ENCODE peak calls at places on chromosome 22, in four cellular contexts. U, K, J and Z are unnamed samples.

GRCh38 chr22:25054943-25055511 is 102.5 kb downstream of the KIAA1671 start:
- DNase-seq in J (no peak), U (no peak), K (no peak), Z (no peak)

GRCh38 chr22:45435544-45436139 is 22.1 kb downstream of the RIBC2 start:
- DNase-seq in J (peak; percentile 95), K (no peak), U (peak; percentile 92), Z (peak; percentile 89)

GRCh38 chr22:26439559-26439958 is 10.5 kb downstream of the ASPHD2 start:
- DNase-seq in U (no peak), K (no peak), J (no peak), Z (no peak)

GRCh38 chr22:47334596-47334995 is 572.1 kb downstream of the TBC1D22A start:
- DNase-seq in U (no peak), J (no peak), K (no peak), Z (no peak)

GRCh38 chr22:20267441-20268288 is 453 bp downstream of the RTN4R start:
- DNase-seq in J (no peak), K (no peak), U (peak; percentile 27), Z (peak; percentile 54)

GRCh38 chr22:26360169-26360885 is 68.7 kb upstream of the ASPHD2 start:
- DNase-seq in K (no peak), U (peak; percentile 72), J (peak; percentile 73), Z (peak; percentile 57)

GRCh38 chr22:17243524-17243923 is 24.3 kb upstream of the ADA2 start:
- DNase-seq in J (no peak), K (no peak), U (no peak), Z (no peak)

GRCh38 chr22:23834830-23835772 is 3.7 kb downstream of the DERL3 start:
- DNase-seq in U (peak; percentile 64), K (no peak), J (peak; percentile 65), Z (peak; percentile 79)

GRCh38 chr22:20054034-20054427 is 26.0 kb upstream of the DGCR8 start:
- DNase-seq in U (no peak), J (no peak), K (no peak), Z (no peak)

GRCh38 chr22:42310301-42310981 is 40.0 kb upstream of the TCF20 start:
- DNase-seq in K (no peak), J (no peak), U (no peak), Z (no peak)

GRCh38 chr22:31346733-31347250 is 646 bp upstream of the PATZ1 start:
- DNase-seq in U (peak; percentile 63), J (peak; percentile 74), K (no peak), Z (peak; percentile 73)

GRCh38 chr22:43011079-43011478 is 3.9 kb downstream of the PACSIN2 start:
- DNase-seq in J (no peak), U (peak; percentile 57), K (no peak), Z (peak; percentile 83)

GRCh38 chr22:17130199-17130598 is 9.0 kb upstream of the TMEM121B start:
- DNase-seq in U (no peak), K (no peak), J (peak; percentile 14), Z (no peak)

GRCh38 chr22:24208012-24208749 is 26.9 kb downstream of the SUSD2 start:
- DNase-seq in K (no peak), J (peak; percentile 86), U (peak; percentile 58), Z (peak; percentile 74)

GRCh38 chr22:30947163-30947820 is 21.3 kb downstream of the MORC2 start:
- DNase-seq in J (no peak), U (no peak), K (no peak), Z (no peak)

GRCh38 chr22:46977656-46978343 is 215.3 kb downstream of the TBC1D22A start:
- DNase-seq in J (peak; percentile 33), U (peak; percentile 24), K (no peak), Z (no peak)

GRCh38 chr22:29581799-29582198 is 886 bp upstream of the NIPSNAP1 start:
- DNase-seq in J (no peak), U (peak; percentile 56), K (no peak), Z (peak; percentile 50)

GRCh38 chr22:47439643-47440265 is 677.3 kb downstream of the TBC1D22A start:
- DNase-seq in K (no peak), U (no peak), J (peak; percentile 15), Z (no peak)

GRCh38 chr22:40401532-40401931 is 31.1 kb downstream of the SGSM3 start:
- DNase-seq in U (no peak), J (no peak), K (no peak), Z (peak; percentile 42)

GRCh38 chr22:32987081-32987631 is 71.0 kb downstream of the SYN3 start:
- DNase-seq in U (no peak), K (no peak), J (no peak), Z (no peak)

GRCh38 chr22:50186181-50186731 is 543 bp downstream of the TRABD start:
- DNase-seq in J (no peak), U (no peak), K (no peak), Z (no peak)
- H3K27ac ChIP-seq in J (peak overlapping the region; percentile 75), U (peak overlapping the region; percentile 85), K (peak overlapping the region; percentile 87), Z (peak overlapping the region; percentile 77)

GRCh38 chr22:28207281-28208030 is 288.4 kb upstream of the PITPNB start:
- DNase-seq in K (no peak), J (no peak), U (no peak), Z (no peak)
- H3K27me3 ChIP-seq in K (no peaks in the 10 kb centered on the region), J (no peaks in the 10 kb centered on the region), U (no peaks in the 10 kb centered on the region), Z (no peaks in the 10 kb centered on the region)

GRCh38 chr22:35310556-35311550 is 11.2 kb downstream of the TOM1 start:
- DNase-seq in J (no peak), U (no peak), K (no peak), Z (no peak)

GRCh38 chr22:35311551-35311999 is 11.9 kb downstream of the TOM1 start:
- DNase-seq in K (no peak), J (no peak), U (no peak), Z (no peak)

GRCh38 chr22:35313311-35314121 is 13.8 kb downstream of the TOM1 start:
- DNase-seq in J (peak; percentile 67), U (peak; percentile 24), K (no peak), Z (peak; percentile 64)

GRCh38 chr22:35314161-35314942 is 14.7 kb downstream of the TOM1 start:
- DNase-seq in K (no peak), U (no peak), J (peak; percentile 64), Z (no peak)

GRCh38 chr22:35312198-35313059 is 12.7 kb downstream of the TOM1 start:
- DNase-seq in K (no peak), J (peak; percentile 52), U (no peak), Z (peak; percentile 53)
- TF ChIP-seq POLR2A in K (no peak), J (no peak), U (no peak), Z (no peak)

DNA sequence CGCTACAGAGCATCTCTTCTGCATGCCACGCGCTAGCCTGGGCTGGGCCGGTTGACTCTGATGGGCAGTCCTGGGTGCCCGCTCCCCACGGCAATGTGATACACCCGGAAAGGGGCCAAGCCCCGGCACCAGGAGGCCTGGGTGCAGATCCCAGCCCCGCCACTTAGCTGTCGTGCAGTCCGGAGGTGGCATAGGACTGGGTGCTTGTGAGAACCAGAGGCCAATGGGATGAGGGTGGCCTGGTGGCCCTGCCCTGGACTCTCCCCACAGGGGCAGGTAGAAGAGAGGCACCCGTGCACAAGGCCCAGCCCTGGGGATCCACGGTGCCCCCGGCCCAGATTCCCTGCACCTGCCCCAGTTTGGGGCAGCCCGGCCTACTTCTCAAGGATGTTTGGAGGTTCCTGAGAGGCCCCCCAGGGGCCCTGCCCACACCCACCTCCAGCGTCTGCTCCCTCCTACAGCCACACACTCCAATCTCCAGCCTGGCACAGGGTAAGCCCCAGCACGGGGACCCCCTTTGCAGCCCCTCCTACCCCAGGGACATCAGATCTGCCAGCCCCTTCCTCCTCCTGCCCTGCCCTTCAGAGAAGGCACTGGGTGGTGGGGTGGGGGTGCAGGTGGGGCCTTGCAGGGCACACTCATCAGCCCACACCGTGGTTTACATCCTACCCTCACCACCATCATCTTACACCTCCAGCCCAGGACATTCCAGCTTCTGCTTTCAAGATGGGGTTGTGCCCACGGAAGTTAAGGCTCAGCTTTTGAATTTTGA is 66.9 kb downstream of the CYTH4 start:
- DNase-seq in K (no peak), J (no peak), U (no peak), Z (no peak)
- H3K27ac ChIP-seq in K (no peak overlapping the region), J (no peak overlapping the region), U (no peak overlapping the region), Z (no peak overlapping the region)

GRCh38 chr22:22410121-22410520 is 98.4 kb downstream of the ZNF280B start:
- DNase-seq in J (no peak), K (no peak), U (no peak), Z (peak; percentile 12)
- H3K27me3 ChIP-seq in J (peaks cover 30% of the 10 kb centered on the region), K (no peaks in the 10 kb centered on the region), U (peaks cover 32% of the 10 kb centered on the region), Z (no peaks in the 10 kb centered on the region)

GRCh38 chr22:38569972-38570840 is at the start of gene DMC1:
- DNase-seq in J (peak; percentile 98), K (peak; percentile 55), U (peak; percentile 95), Z (peak; percentile 95)
- TF ChIP-seq POLR2A in J (peak; percentile 16), K (no peak), U (no peak), Z (peak; percentile 47)

GRCh38 chr22:38827510-38827909 is 16.3 kb downstream of the NPTXR start:
- DNase-seq in J (no peak), K (no peak), U (no peak), Z (no peak)

GRCh38 chr22:38828191-38828590 is 15.6 kb downstream of the NPTXR start:
- DNase-seq in K (no peak), U (no peak), J (no peak), Z (no peak)

GRCh38 chr22:38830026-38830844 is 13.6 kb downstream of the NPTXR start:
- DNase-seq in J (no peak), U (no peak), K (no peak), Z (no peak)

GRCh38 chr22:38829485-38829884 is 14.3 kb downstream of the NPTXR start:
- DNase-seq in K (no peak), J (no peak), U (no peak), Z (no peak)

GRCh38 chr22:38828616-38829205 is 15.1 kb downstream of the NPTXR start:
- DNase-seq in U (no peak), K (no peak), J (no peak), Z (no peak)
- H3K27ac ChIP-seq in U (no peak overlapping the region), K (no peak overlapping the region), J (no peak overlapping the region), Z (no peak overlapping the region)